ENCODE peak calls at places on chromosomes 6 and 20, in six cellular contexts. Q is cardiac fibroblast; O is CD4-positive, alpha-beta T cell; K is endothelial cell; D is HFF-Myc; H is colonic mucosa. J is an unnamed sample.

GRCh38 chr6:169789146-169789943 is 37.9 kb downstream of the ERMARD start:
- DNase-seq in Q (no peak), H (no peak), K (no peak), O (no peak), D (no peak), J (no peak)

GRCh38 chr20:362271-363254 is 15.7 kb downstream of the NRSN2 start:
- DNase-seq in K (no peak), O (no peak), D (no peak), H (peak), Q (peak), J (no peak)

GRCh38 chr6:67683960-67684359 is 951.1 kb upstream of the ADGRB3 start:
- DNase-seq in H (no peak), K (no peak), D (peak), Q (peak), O (no peak), J (no peak)

GRCh38 chr20:45911486-45912343 is at the start of gene PLTP:
- DNase-seq in O (peak), K (peak), H (peak), Q (peak), D (no peak), J (no peak)

GRCh38 chr20:50191065-50191565 is 485 bp downstream of the CEBPB start:
- DNase-seq in K (peak), D (no peak), O (peak), H (peak), Q (no peak), J (no peak)

GRCh38 chr6:46657642-46658041 is 4.9 kb downstream of the SLC25A27 start:
- DNase-seq in K (no peak), Q (no peak), H (no peak), O (no peak), D (no peak), J (no peak)

GRCh38 chr20:17485017-17485416 is 46.2 kb downstream of the BFSP1 start:
- DNase-seq in Q (no peak), O (no peak), D (no peak), K (no peak), H (no peak), J (no peak)

GRCh38 chr6:14818422-14818884 is 427.4 kb upstream of the JARID2 start:
- DNase-seq in H (peak), O (no peak), D (no peak), K (no peak), Q (peak), J (no peak)

GRCh38 chr6:78832091-78832808 is 35.1 kb upstream of the IRAK1BP1 start:
- DNase-seq in D (no peak), Q (peak), O (no peak), K (no peak), H (no peak), J (no peak)

GRCh38 chr20:62739581-62740285 is 31.1 kb downstream of the NTSR1 start:
- DNase-seq in O (peak), Q (no peak), H (peak), D (peak), K (no peak), J (no peak)

GRCh38 chr6:138638626-138639025 is 134.9 kb upstream of the CCDC28A start:
- DNase-seq in D (no peak), H (no peak), O (no peak), Q (no peak), K (no peak), J (no peak)

GRCh38 chr20:50278684-50279531 is 88.3 kb downstream of the CEBPB start:
- DNase-seq in D (no peak), O (no peak), K (no peak), H (peak), Q (peak), J (no peak)

GRCh38 chr6:105402981-105403935 is at the start of gene PREP:
- DNase-seq in H (peak), O (peak), D (peak), Q (peak), K (peak), J (peak)

GRCh38 chr6:63349401-63349800 is 29.6 kb upstream of the LGSN start:
- DNase-seq in O (no peak), H (no peak), D (no peak), Q (no peak), K (no peak), J (no peak)

GRCh38 chr6:16486661-16487060 is 248.3 kb downstream of the GMPR start:
- DNase-seq in K (no peak), Q (no peak), H (no peak), D (no peak), O (no peak), J (no peak)

GRCh38 chr6:151034825-151035781 is 169.6 kb downstream of the MTHFD1L start:
- DNase-seq in Q (no peak), H (no peak), O (no peak), D (no peak), K (no peak), J (no peak)

GRCh38 chr20:51712501-51713212 is 55.5 kb downstream of the ATP9A start:
- DNase-seq in Q (peak), D (no peak), O (no peak), K (peak), H (no peak), J (no peak)

GRCh38 chr20:2093883-2094282 is 7.7 kb upstream of the STK35 start:
- DNase-seq in Q (no peak), D (no peak), O (no peak), H (no peak), K (no peak), J (no peak)

GRCh38 chr6:149755300-149756260 is 6.0 kb downstream of the PCMT1 start:
- DNase-seq in H (no peak), Q (no peak), K (no peak), D (no peak), O (no peak), J (no peak)

GRCh38 chr6:15936503-15936902 is 192.4 kb upstream of the MYLIP start:
- DNase-seq in O (no peak), Q (no peak), K (no peak), D (no peak), H (no peak), J (no peak)